ENCODE peak calls at places on chromosomes 11 and 22, in nine cellular contexts. One of them, this sample, is unnamed.

GRCh38 chr11:47111318-47111804 is 65.3 kb downstream of the ARFGAP2 start:
- DNase-seq in lung: no peak
- DNase-seq in epithelial cell of esophagus: no peak
- DNase-seq in psoas muscle: no peak
- DNase-seq in AG10803: no peak
- DNase-seq in gastrocnemius medialis: no peak
- DNase-seq in pancreas: no peak
- DNase-seq in Peyer's patch: no peak
- DNase-seq in heart left ventricle: no peak
- DNase-seq in this sample: no peak

GRCh38 chr11:102345923-102346322 is 1.1 kb upstream of the BIRC2 start:
- DNase-seq in lung: no peak
- DNase-seq in epithelial cell of esophagus: peak; percentile 57
- DNase-seq in psoas muscle: no peak
- DNase-seq in AG10803: peak; percentile 49
- DNase-seq in gastrocnemius medialis: no peak
- DNase-seq in pancreas: no peak
- DNase-seq in Peyer's patch: no peak
- DNase-seq in heart left ventricle: no peak
- DNase-seq in this sample: no peak

GRCh38 chr22:31313366-31314147 is 21.3 kb upstream of the PIK3IP1 start:
- DNase-seq in lung: peak; percentile 90
- DNase-seq in epithelial cell of esophagus: peak; percentile 95
- DNase-seq in psoas muscle: peak; percentile 69
- DNase-seq in AG10803: peak; percentile 66
- DNase-seq in gastrocnemius medialis: peak; percentile 53
- DNase-seq in pancreas: peak; percentile 90
- DNase-seq in Peyer's patch: peak; percentile 65
- DNase-seq in heart left ventricle: peak; percentile 71
- DNase-seq in this sample: no peak

GRCh38 chr11:6640036-6640984 is 15.3 kb downstream of the DCHS1 start:
- DNase-seq in lung: no peak
- DNase-seq in epithelial cell of esophagus: no peak
- DNase-seq in psoas muscle: no peak
- DNase-seq in AG10803: no peak
- DNase-seq in gastrocnemius medialis: no peak
- DNase-seq in pancreas: no peak
- DNase-seq in Peyer's patch: no peak
- DNase-seq in heart left ventricle: no peak
- DNase-seq in this sample: no peak

GRCh38 chr11:88603499-88603898 is 266.0 kb upstream of the CTSC start:
- DNase-seq in lung: no peak
- DNase-seq in epithelial cell of esophagus: no peak
- DNase-seq in psoas muscle: no peak
- DNase-seq in AG10803: peak; percentile 70
- DNase-seq in gastrocnemius medialis: no peak
- DNase-seq in pancreas: no peak
- DNase-seq in Peyer's patch: no peak
- DNase-seq in heart left ventricle: no peak
- DNase-seq in this sample: no peak

GRCh38 chr11:90803366-90803765 is 580.5 kb upstream of the CHORDC1 start:
- DNase-seq in lung: no peak
- DNase-seq in epithelial cell of esophagus: peak; percentile 59
- DNase-seq in psoas muscle: no peak
- DNase-seq in AG10803: no peak
- DNase-seq in gastrocnemius medialis: no peak
- DNase-seq in pancreas: no peak
- DNase-seq in Peyer's patch: no peak
- DNase-seq in heart left ventricle: no peak
- DNase-seq in this sample: peak; percentile 11

GRCh38 chr11:15816270-15816871 is 540.0 kb downstream of the SOX6 start:
- DNase-seq in lung: no peak
- DNase-seq in epithelial cell of esophagus: peak; percentile 83
- DNase-seq in psoas muscle: no peak
- DNase-seq in AG10803: peak; percentile 70
- DNase-seq in gastrocnemius medialis: peak; percentile 39
- DNase-seq in pancreas: no peak
- DNase-seq in Peyer's patch: no peak
- DNase-seq in heart left ventricle: peak; percentile 41
- DNase-seq in this sample: no peak

GRCh38 chr11:68692881-68693483 is 8.6 kb downstream of the GAL start:
- DNase-seq in lung: no peak
- DNase-seq in epithelial cell of esophagus: no peak
- DNase-seq in psoas muscle: no peak
- DNase-seq in AG10803: no peak
- DNase-seq in gastrocnemius medialis: no peak
- DNase-seq in pancreas: no peak
- DNase-seq in Peyer's patch: no peak
- DNase-seq in heart left ventricle: no peak
- DNase-seq in this sample: no peak

GRCh38 chr11:17602105-17603001 is 55.3 kb downstream of the OTOG start:
- DNase-seq in lung: no peak
- DNase-seq in epithelial cell of esophagus: no peak
- DNase-seq in psoas muscle: no peak
- DNase-seq in AG10803: no peak
- DNase-seq in gastrocnemius medialis: no peak
- DNase-seq in pancreas: peak; percentile 2
- DNase-seq in Peyer's patch: no peak
- DNase-seq in heart left ventricle: no peak
- DNase-seq in this sample: no peak

GRCh38 chr22:30890689-30891442 is 77.7 kb downstream of the MORC2 start:
- DNase-seq in lung: no peak
- DNase-seq in epithelial cell of esophagus: peak; percentile 55
- DNase-seq in psoas muscle: peak; percentile 71
- DNase-seq in AG10803: peak; percentile 19
- DNase-seq in gastrocnemius medialis: no peak
- DNase-seq in pancreas: peak; percentile 57
- DNase-seq in Peyer's patch: peak; percentile 18
- DNase-seq in heart left ventricle: peak; percentile 38
- DNase-seq in this sample: no peak

GRCh38 chr11:45477588-45477987 is 187.8 kb downstream of the CHST1 start:
- DNase-seq in lung: no peak
- DNase-seq in epithelial cell of esophagus: no peak
- DNase-seq in psoas muscle: no peak
- DNase-seq in AG10803: no peak
- DNase-seq in gastrocnemius medialis: no peak
- DNase-seq in pancreas: no peak
- DNase-seq in Peyer's patch: no peak
- DNase-seq in heart left ventricle: no peak
- DNase-seq in this sample: no peak

GRCh38 chr11:89203814-89204213 is 26.1 kb downstream of the TYR start:
- DNase-seq in lung: no peak
- DNase-seq in epithelial cell of esophagus: no peak
- DNase-seq in psoas muscle: no peak
- DNase-seq in AG10803: no peak
- DNase-seq in gastrocnemius medialis: no peak
- DNase-seq in pancreas: no peak
- DNase-seq in Peyer's patch: no peak
- DNase-seq in heart left ventricle: no peak
- DNase-seq in this sample: no peak

GRCh38 chr11:66277475-66278391 is at the start of gene CNIH2:
- DNase-seq in lung: no peak
- DNase-seq in epithelial cell of esophagus: no peak
- DNase-seq in psoas muscle: peak; percentile 57
- DNase-seq in AG10803: no peak
- DNase-seq in gastrocnemius medialis: no peak
- DNase-seq in pancreas: peak; percentile 37
- DNase-seq in Peyer's patch: peak; percentile 42
- DNase-seq in heart left ventricle: no peak
- DNase-seq in this sample: no peak

GRCh38 chr22:29128891-29129643 is 56.2 kb downstream of the KREMEN1 start:
- DNase-seq in lung: no peak
- DNase-seq in epithelial cell of esophagus: no peak
- DNase-seq in psoas muscle: no peak
- DNase-seq in AG10803: peak; percentile 78
- DNase-seq in gastrocnemius medialis: no peak
- DNase-seq in pancreas: no peak
- DNase-seq in Peyer's patch: no peak
- DNase-seq in heart left ventricle: no peak
- DNase-seq in this sample: no peak

GRCh38 chr11:9535189-9535781 is 38.2 kb upstream of the WEE1 start:
- DNase-seq in lung: peak; percentile 76
- DNase-seq in epithelial cell of esophagus: peak; percentile 95
- DNase-seq in psoas muscle: peak; percentile 89
- DNase-seq in AG10803: peak; percentile 95
- DNase-seq in gastrocnemius medialis: peak; percentile 82
- DNase-seq in pancreas: peak; percentile 78
- DNase-seq in Peyer's patch: peak; percentile 82
- DNase-seq in heart left ventricle: peak; percentile 75
- DNase-seq in this sample: no peak

GRCh38 chr11:102589047-102589459 is 36.1 kb downstream of the MMP20 start:
- DNase-seq in lung: no peak
- DNase-seq in epithelial cell of esophagus: no peak
- DNase-seq in psoas muscle: no peak
- DNase-seq in AG10803: no peak
- DNase-seq in gastrocnemius medialis: no peak
- DNase-seq in pancreas: no peak
- DNase-seq in Peyer's patch: no peak
- DNase-seq in heart left ventricle: no peak
- DNase-seq in this sample: no peak

GRCh38 chr22:22748756-22749155 is 104.3 kb downstream of the GGTLC2 start:
- DNase-seq in lung: no peak
- DNase-seq in epithelial cell of esophagus: no peak
- DNase-seq in psoas muscle: no peak
- DNase-seq in AG10803: no peak
- DNase-seq in gastrocnemius medialis: no peak
- DNase-seq in pancreas: no peak
- DNase-seq in Peyer's patch: no peak
- DNase-seq in heart left ventricle: no peak
- DNase-seq in this sample: no peak

GRCh38 chr11:9461760-9462134 is 935 bp downstream of the ZNF143 start:
- DNase-seq in lung: no peak
- DNase-seq in epithelial cell of esophagus: peak; percentile 10
- DNase-seq in psoas muscle: no peak
- DNase-seq in AG10803: peak; percentile 25
- DNase-seq in gastrocnemius medialis: no peak
- DNase-seq in pancreas: no peak
- DNase-seq in Peyer's patch: no peak
- DNase-seq in heart left ventricle: no peak
- DNase-seq in this sample: no peak

GRCh38 chr11:63768232-63769043 is at the start of gene ZFTA:
- DNase-seq in lung: no peak
- DNase-seq in epithelial cell of esophagus: peak; percentile 56
- DNase-seq in psoas muscle: peak; percentile 80
- DNase-seq in AG10803: peak; percentile 54
- DNase-seq in gastrocnemius medialis: peak; percentile 31
- DNase-seq in pancreas: peak; percentile 63
- DNase-seq in Peyer's patch: peak; percentile 67
- DNase-seq in heart left ventricle: peak; percentile 75
- DNase-seq in this sample: no peak
- TF ChIP-seq CTCF in lung: peak; percentile 53
- TF ChIP-seq CTCF in epithelial cell of esophagus: peak; percentile 5
- TF ChIP-seq CTCF in psoas muscle: peak; percentile 87
- TF ChIP-seq CTCF in AG10803: peak; percentile 36
- TF ChIP-seq CTCF in gastrocnemius medialis: peak; percentile 96
- TF ChIP-seq CTCF in pancreas: peak; percentile 62
- TF ChIP-seq CTCF in Peyer's patch: peak; percentile 81
- TF ChIP-seq CTCF in heart left ventricle: peak; percentile 65
- TF ChIP-seq CTCF in this sample: peak; percentile 41

DNA sequence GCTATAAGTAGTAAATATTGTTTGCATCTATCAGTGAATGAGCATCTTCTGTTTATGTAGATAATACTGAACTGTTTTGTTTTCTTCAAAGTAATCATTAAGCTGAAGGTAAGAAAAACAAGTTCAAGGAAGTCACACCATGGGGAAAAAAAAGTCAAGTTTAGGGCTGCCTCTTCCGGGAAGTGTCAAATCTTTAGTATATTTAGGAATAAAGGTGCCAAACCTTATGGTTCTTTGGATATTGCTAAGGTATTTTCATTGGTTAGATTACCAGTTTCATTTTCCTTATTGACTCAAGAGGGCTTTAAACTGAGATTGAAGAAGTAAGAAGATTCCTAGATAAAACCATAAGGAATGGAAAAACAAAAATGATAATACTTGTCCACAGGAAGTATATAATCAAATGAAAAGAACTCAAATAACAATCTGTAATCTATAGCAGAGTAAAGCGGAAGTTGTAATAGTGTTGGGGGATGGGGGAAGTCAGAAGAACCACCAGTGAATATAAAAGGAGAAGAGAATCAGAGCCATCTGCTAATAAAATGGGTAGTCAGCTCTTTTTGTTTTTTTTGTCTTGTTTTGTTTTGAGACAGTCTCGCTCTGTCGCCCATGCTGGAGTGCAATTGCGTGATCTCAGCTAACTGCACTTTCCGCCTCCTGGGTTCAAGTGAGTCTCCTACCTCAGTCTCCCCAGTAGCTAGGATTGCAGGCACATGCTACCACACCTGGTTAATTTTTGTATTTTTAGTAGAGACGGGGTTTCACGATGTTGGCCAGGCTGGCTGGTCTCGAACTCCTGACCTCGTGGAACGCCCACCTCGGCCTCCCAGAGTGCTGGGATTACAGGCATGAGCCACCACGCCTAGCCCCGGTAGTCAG is 2.3 kb downstream of the ATM start:
- DNase-seq in lung: no peak
- DNase-seq in epithelial cell of esophagus: no peak
- DNase-seq in psoas muscle: no peak
- DNase-seq in AG10803: no peak
- DNase-seq in gastrocnemius medialis: no peak
- DNase-seq in pancreas: no peak
- DNase-seq in Peyer's patch: peak; percentile 49
- DNase-seq in heart left ventricle: no peak
- DNase-seq in this sample: no peak
- H3K4me3 ChIP-seq in lung: no peak overlapping the region
- H3K4me3 ChIP-seq in epithelial cell of esophagus: no peak overlapping the region
- H3K4me3 ChIP-seq in psoas muscle: peak overlapping the region; percentile 85
- H3K4me3 ChIP-seq in AG10803: peak overlapping the region; percentile 0
- H3K4me3 ChIP-seq in gastrocnemius medialis: peak overlapping the region; percentile 8
- H3K4me3 ChIP-seq in pancreas: no peak overlapping the region
- H3K4me3 ChIP-seq in Peyer's patch: peak overlapping the region; percentile 92
- H3K4me3 ChIP-seq in heart left ventricle: no peak overlapping the region
- H3K4me3 ChIP-seq in this sample: no peak overlapping the region

GRCh38 chr11:120344302-120345004 is 8.2 kb downstream of the ARHGEF12 start:
- DNase-seq in lung: no peak
- DNase-seq in epithelial cell of esophagus: peak; percentile 47
- DNase-seq in psoas muscle: no peak
- DNase-seq in AG10803: peak; percentile 57
- DNase-seq in gastrocnemius medialis: no peak
- DNase-seq in pancreas: no peak
- DNase-seq in Peyer's patch: peak; percentile 43
- DNase-seq in heart left ventricle: no peak
- DNase-seq in this sample: no peak
- TF ChIP-seq CTCF in lung: no peak
- TF ChIP-seq CTCF in epithelial cell of esophagus: no peak
- TF ChIP-seq CTCF in psoas muscle: no peak
- TF ChIP-seq CTCF in AG10803: no peak
- TF ChIP-seq CTCF in gastrocnemius medialis: no peak
- TF ChIP-seq CTCF in pancreas: no peak
- TF ChIP-seq CTCF in Peyer's patch: no peak
- TF ChIP-seq CTCF in heart left ventricle: no peak
- TF ChIP-seq CTCF in this sample: no peak

DNA sequence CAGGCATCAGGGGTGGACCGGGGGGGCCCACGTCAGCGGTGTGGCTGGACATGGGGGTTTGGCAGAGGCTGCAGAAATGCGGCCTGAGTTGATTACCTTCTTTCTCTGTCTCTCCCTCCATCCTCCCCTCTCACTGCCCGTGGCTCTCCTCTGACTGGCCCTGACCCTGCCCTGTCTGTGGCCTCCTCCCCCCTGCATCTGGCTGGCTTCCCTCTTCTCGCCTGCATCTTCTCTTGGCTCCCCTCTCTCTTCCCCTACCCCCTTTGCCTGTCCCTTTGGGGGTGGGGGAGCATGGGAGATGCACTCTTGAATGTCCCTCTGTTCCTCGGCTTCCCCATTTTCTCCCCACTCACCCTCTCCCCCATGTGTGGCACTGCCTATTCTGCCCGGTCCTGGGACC is 23.9 kb upstream of the TAB1 start:
- DNase-seq in lung: no peak
- DNase-seq in epithelial cell of esophagus: no peak
- DNase-seq in psoas muscle: no peak
- DNase-seq in AG10803: no peak
- DNase-seq in gastrocnemius medialis: no peak
- DNase-seq in pancreas: no peak
- DNase-seq in Peyer's patch: no peak
- DNase-seq in heart left ventricle: no peak
- DNase-seq in this sample: no peak
- H3K4me3 ChIP-seq in lung: no peak overlapping the region
- H3K4me3 ChIP-seq in epithelial cell of esophagus: no peak overlapping the region
- H3K4me3 ChIP-seq in psoas muscle: no peak overlapping the region
- H3K4me3 ChIP-seq in AG10803: no peak overlapping the region
- H3K4me3 ChIP-seq in gastrocnemius medialis: no peak overlapping the region
- H3K4me3 ChIP-seq in pancreas: no peak overlapping the region
- H3K4me3 ChIP-seq in Peyer's patch: no peak overlapping the region
- H3K4me3 ChIP-seq in heart left ventricle: no peak overlapping the region
- H3K4me3 ChIP-seq in this sample: no peak overlapping the region